ENCODE peak calls at places on chromosomes 11 and 22, in ten cellular contexts. U, N, P, L, J, A, X, O, Z and I are unnamed samples.

GRCh38 chr11:8717876-8718753 is 35.5 kb downstream of the RPL27A start:
- DNase-seq in U (no peak), N (no peak), P (no peak), L (peak), J (peak), A (peak), X (no peak), O (no peak), Z (no peak), I (no peak)

GRCh38 chr11:83008581-83008923 is 63.1 kb downstream of the RAB30 start:
- DNase-seq in U (no peak), N (no peak), P (no peak), L (no peak), J (no peak), A (no peak), X (no peak), O (no peak), Z (no peak), I (no peak)

GRCh38 chr11:111001986-111002616 is 243.4 kb upstream of the POU2AF2 start:
- DNase-seq in U (no peak), N (no peak), P (no peak), L (no peak), J (no peak), A (no peak), X (no peak), O (no peak), Z (no peak), I (no peak)

GRCh38 chr11:27718853-27719574 is 18.8 kb upstream of the BDNF start:
- DNase-seq in U (no peak), N (peak), P (no peak), L (no peak), J (no peak), A (no peak), X (no peak), O (no peak), Z (no peak), I (peak)

GRCh38 chr11:102476069-102476468 is 23.5 kb upstream of the TMEM123 start:
- DNase-seq in U (no peak), N (no peak), P (no peak), L (no peak), J (no peak), A (no peak), X (no peak), O (no peak), Z (no peak), I (no peak)

GRCh38 chr11:70233511-70233919 is 30.4 kb downstream of the FADD start:
- DNase-seq in U (no peak), N (no peak), P (no peak), L (peak), J (no peak), A (no peak), X (no peak), O (peak), Z (no peak), I (no peak)

GRCh38 chr22:46742576-46743221 is 4.6 kb upstream of the CERK start:
- DNase-seq in U (no peak), N (no peak), P (no peak), L (no peak), J (no peak), A (no peak), X (no peak), O (no peak), Z (no peak), I (no peak)

GRCh38 chr22:28931844-28932561 is 48.6 kb downstream of the ZNRF3 start:
- DNase-seq in U (no peak), N (no peak), P (no peak), L (no peak), J (no peak), A (no peak), X (no peak), O (no peak), Z (no peak), I (no peak)

GRCh38 chr11:129691154-129691553 is 124.5 kb upstream of the TMEM45B start:
- DNase-seq in U (no peak), N (no peak), P (no peak), L (no peak), J (no peak), A (no peak), X (no peak), O (no peak), Z (no peak), I (no peak)

GRCh38 chr22:30481711-30482110 is 9.9 kb upstream of the SEC14L3 start:
- DNase-seq in U (no peak), N (no peak), P (no peak), L (no peak), J (no peak), A (no peak), X (no peak), O (no peak), Z (no peak), I (no peak)

GRCh38 chr11:119094816-119095065 is 6.9 kb downstream of the DPAGT1 start:
- DNase-seq in U (peak), N (no peak), P (peak), L (peak), J (peak), A (peak), X (no peak), O (peak), Z (peak), I (peak)

GRCh38 chr11:18233912-18234311 is 2.7 kb downstream of the SAA4 start:
- DNase-seq in U (no peak), N (no peak), P (no peak), L (no peak), J (no peak), A (no peak), X (no peak), O (no peak), Z (no peak), I (no peak)

GRCh38 chr11:65586676-65587075 is 8.9 kb downstream of the KCNK7 start:
- DNase-seq in U (no peak), N (no peak), P (peak), L (no peak), J (no peak), A (no peak), X (no peak), O (no peak), Z (no peak), I (no peak)

GRCh38 chr11:68763181-68763721 is 11.9 kb upstream of the TESMIN start:
- DNase-seq in U (no peak), N (no peak), P (peak), L (no peak), J (no peak), A (no peak), X (no peak), O (no peak), Z (no peak), I (no peak)

GRCh38 chr22:19055801-19056200 is 66.4 kb downstream of the DGCR2 start:
- DNase-seq in U (peak), N (no peak), P (peak), L (no peak), J (no peak), A (no peak), X (no peak), O (no peak), Z (no peak), I (no peak)

GRCh38 chr11:60948251-60948650 is 3.7 kb downstream of the SLC15A3 start:
- DNase-seq in U (no peak), N (no peak), P (no peak), L (no peak), J (no peak), A (no peak), X (no peak), O (no peak), Z (no peak), I (no peak)